ENCODE peak calls at places on chromosomes 12 and 14, in ten cellular contexts. S is SJSA1, L is left lung, D is A549, G is coronary artery, B is AG04450, K is cardiac muscle cell, T is heart left ventricle, R is H1, H is Panc1. C is an unnamed sample.

GRCh38 chr12:101942206-101942605 is 64.8 kb downstream of the DRAM1 start:
- DNase-seq in D (no peak), L (no peak), K (no peak), R (no peak), T (no peak), G (no peak), H (no peak), B (no peak), S (no peak), C (no peak)

GRCh38 chr12:22069851-22070250 is 23.8 kb downstream of the CMAS start:
- DNase-seq in R (no peak), G (no peak), S (no peak), T (no peak), L (no peak), B (no peak), D (no peak), K (no peak), H (no peak), C (no peak)

GRCh38 chr14:65074449-65075155 is 27.7 kb downstream of the MAX start:
- DNase-seq in B (no peak), S (no peak), D (no peak), T (no peak), H (no peak), K (no peak), G (no peak), L (no peak), R (no peak), C (no peak)

GRCh38 chr12:15982471-15982870 is 71.3 kb downstream of the DERA start:
- DNase-seq in K (no peak), H (no peak), L (no peak), T (no peak), S (no peak), R (no peak), D (peak), G (no peak), B (no peak), C (no peak)

GRCh38 chr14:35423621-35424020 is 19.1 kb upstream of the NFKBIA start:
- DNase-seq in S (no peak), L (no peak), K (no peak), D (no peak), B (no peak), G (no peak), H (no peak), T (no peak), R (no peak), C (no peak)

GRCh38 chr12:9933966-9934365 is 1.8 kb upstream of the CLEC2A start:
- DNase-seq in H (no peak), B (no peak), L (no peak), G (no peak), S (no peak), D (no peak), K (no peak), T (no peak), R (no peak), C (no peak)

GRCh38 chr12:127660961-127661360 is 606.0 kb upstream of the TMEM132C start:
- DNase-seq in R (no peak), L (no peak), D (no peak), B (no peak), K (no peak), H (no peak), S (no peak), T (no peak), G (no peak), C (no peak)

GRCh38 chr12:47878918-47879481 is 25.8 kb downstream of the VDR start:
- DNase-seq in R (no peak), K (no peak), L (no peak), G (no peak), D (no peak), S (no peak), T (no peak), B (no peak), H (no peak), C (no peak)

GRCh38 chr12:49984960-49985359 is 12.2 kb downstream of the AQP6 start:
- DNase-seq in H (no peak), T (no peak), B (no peak), G (no peak), L (no peak), R (no peak), K (no peak), D (no peak), S (no peak), C (no peak)

GRCh38 chr12:1530592-1531159 is 63.7 kb downstream of the FBXL14 start:
- DNase-seq in T (no peak), H (no peak), D (no peak), K (no peak), B (no peak), L (no peak), R (no peak), G (no peak), S (no peak), C (no peak)

GRCh38 chr14:67529947-67530935 is 2.8 kb upstream of the PLEKHH1 start:
- DNase-seq in S (no peak), K (no peak), L (no peak), T (no peak), D (no peak), B (no peak), H (no peak), R (no peak), G (no peak), C (no peak)

GRCh38 chr12:14171111-14171510 is 189.7 kb upstream of the GRIN2B start:
- DNase-seq in R (no peak), D (no peak), H (no peak), B (no peak), S (no peak), L (no peak), T (no peak), G (no peak), K (no peak), C (no peak)

GRCh38 chr12:101876861-101877815 is at the start of gene DRAM1:
- DNase-seq in S (peak), T (peak), K (peak), R (peak), B (peak), G (peak), H (no peak), D (peak), L (peak), C (peak)

GRCh38 chr12:46526231-46526630 is 153.7 kb upstream of the SLC38A2 start:
- DNase-seq in D (no peak), R (no peak), K (no peak), H (no peak), G (no peak), S (no peak), L (no peak), T (no peak), B (no peak), C (no peak)

GRCh38 chr12:101564912-101565311 is 29.9 kb upstream of the MYBPC1 start:
- DNase-seq in B (no peak), S (no peak), H (no peak), D (no peak), R (no peak), T (no peak), K (no peak), L (no peak), G (no peak), C (no peak)

GRCh38 chr12:128966411-128966810 is 113.1 kb downstream of the GLT1D1 start:
- DNase-seq in D (no peak), H (no peak), B (no peak), T (no peak), R (no peak), S (no peak), L (no peak), G (no peak), K (no peak), C (no peak)

GRCh38 chr12:13379531-13379930 is 183.0 kb downstream of the EMP1 start:
- DNase-seq in H (no peak), T (no peak), D (no peak), L (no peak), S (no peak), G (no peak), K (no peak), R (no peak), B (no peak), C (no peak)

GRCh38 chr12:19856389-19856788 is 417.1 kb downstream of the AEBP2 start:
- DNase-seq in L (no peak), B (no peak), R (no peak), G (no peak), T (no peak), D (no peak), K (no peak), S (no peak), H (no peak), C (no peak)

GRCh38 chr14:29643415-29644206 is 284.0 kb downstream of the PRKD1 start:
- DNase-seq in L (no peak), G (no peak), K (no peak), D (no peak), B (no peak), S (no peak), H (no peak), T (no peak), R (no peak), C (no peak)

GRCh38 chr14:65958664-65959562 is 527.3 kb upstream of the CCDC196 start:
- DNase-seq in B (no peak), H (no peak), L (no peak), T (no peak), R (no peak), D (peak), S (no peak), K (peak), G (no peak), C (no peak)

GRCh38 chr12:87930033-87930432 is 99.2 kb downstream of the C12orf50 start:
- DNase-seq in K (no peak), H (no peak), G (no peak), B (peak), L (no peak), T (no peak), S (no peak), R (no peak), D (no peak), C (peak)

GRCh38 chr12:32457251-32458025 is 58.1 kb downstream of the FGD4 start:
- DNase-seq in R (no peak), H (no peak), K (no peak), T (no peak), L (no peak), G (no peak), S (no peak), B (no peak), D (no peak), C (no peak)

GRCh38 chr12:4272014-4272975 is 1.3 kb upstream of the CCND2 start:
- DNase-seq in L (peak), R (no peak), B (no peak), D (no peak), K (peak), G (peak), S (no peak), H (no peak), T (peak), C (peak)

GRCh38 chr12:11805043-11805442 is 155.6 kb downstream of the ETV6 start:
- DNase-seq in K (no peak), D (no peak), S (no peak), R (no peak), H (no peak), B (no peak), G (no peak), L (no peak), T (no peak), C (no peak)

GRCh38 chr12:108312073-108312884 is 26.8 kb downstream of the CMKLR1 start:
- DNase-seq in R (no peak), B (no peak), D (no peak), G (no peak), S (no peak), T (no peak), H (no peak), K (no peak), L (no peak), C (no peak)

GRCh38 chr14:75471059-75471458 is 43.2 kb downstream of the JDP2 start:
- DNase-seq in D (no peak), H (no peak), T (no peak), R (no peak), L (no peak), S (no peak), B (no peak), K (no peak), G (no peak), C (no peak)

GRCh38 chr14:75477881-75478280 is 44.4 kb upstream of the BATF start:
- DNase-seq in L (no peak), G (no peak), B (no peak), K (no peak), H (no peak), S (no peak), R (no peak), D (no peak), T (no peak), C (no peak)

GRCh38 chr14:75482366-75482765 is 39.9 kb upstream of the BATF start:
- DNase-seq in R (no peak), S (peak), K (no peak), T (no peak), B (no peak), D (no peak), H (no peak), G (peak), L (no peak), C (no peak)

GRCh38 chr14:75479770-75480600 is 42.3 kb upstream of the BATF start:
- DNase-seq in S (no peak), G (no peak), K (no peak), H (no peak), R (no peak), T (no peak), D (no peak), L (no peak), B (no peak), C (no peak)

GRCh38 chr14:75476274-75476995 is 45.8 kb upstream of the BATF start:
- DNase-seq in B (no peak), G (no peak), S (peak), T (no peak), L (peak), H (no peak), K (peak), R (no peak), D (no peak), C (no peak)
- H3K27ac ChIP-seq in B (peak), G (no peak), S (no peak), T (no peak), L (no peak), H (no peak), K (no peak), R (no peak), D (no peak), C (no peak)

GRCh38 chr14:49106721-49107689 is 479.2 kb downstream of the RPS29 start:
- DNase-seq in B (no peak), S (no peak), T (no peak), G (no peak), L (no peak), R (no peak), K (peak), D (no peak), H (no peak), C (no peak)
- H3K27ac ChIP-seq in B (no peak), S (no peak), T (no peak), G (no peak), L (no peak), R (no peak), K (peak), D (no peak), H (no peak), C (no peak)

DNA sequence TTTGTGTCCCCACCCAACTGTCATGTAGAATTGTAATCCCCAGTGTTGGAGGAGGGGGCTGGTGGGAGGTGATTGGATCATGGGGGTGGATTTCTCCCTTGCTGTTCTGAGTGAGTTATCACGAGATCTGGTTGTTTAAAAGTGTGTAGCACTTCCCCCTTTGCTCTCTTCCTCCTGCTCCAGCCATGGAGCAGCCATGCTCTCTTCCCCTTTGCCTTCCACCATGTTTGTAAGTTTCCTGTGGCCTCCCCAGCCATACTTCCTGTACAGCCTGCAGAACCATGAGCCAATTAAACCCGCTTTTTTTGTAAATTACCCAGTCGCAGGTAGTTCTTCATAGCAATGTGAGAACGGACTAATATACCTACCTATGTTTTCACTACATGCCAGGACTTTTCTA is 2.6 kb upstream of the POC1B start:
- DNase-seq in S (no peak), G (no peak), K (no peak), L (no peak), T (no peak), D (no peak), B (no peak), H (no peak), R (no peak), C (no peak)
- H3K27ac ChIP-seq in S (no peak), G (no peak), K (no peak), L (no peak), T (no peak), D (no peak), B (no peak), H (no peak), R (no peak), C (no peak)

GRCh38 chr12:124335426-124336183 is 40.7 kb downstream of the RFLNA start:
- DNase-seq in B (no peak), G (no peak), L (no peak), H (no peak), K (no peak), R (no peak), S (no peak), T (no peak), D (no peak), C (no peak)
- H3K27ac ChIP-seq in B (no peak), G (no peak), L (no peak), H (peak), K (no peak), R (no peak), S (no peak), T (no peak), D (peak), C (no peak)

GRCh38 chr12:48881652-48882324 is 16.1 kb upstream of the RND1 start:
- DNase-seq in R (no peak), H (no peak), K (no peak), S (no peak), T (no peak), B (no peak), L (no peak), G (no peak), D (no peak), C (no peak)
- H3K27ac ChIP-seq in R (no peak), H (no peak), K (peak), S (peak), T (peak), B (no peak), L (peak), G (no peak), D (peak), C (no peak)

GRCh38 chr14:68958553-68958952 is 20.5 kb downstream of the ACTN1 start:
- DNase-seq in R (no peak), S (no peak), L (no peak), G (no peak), K (no peak), T (peak), B (no peak), D (no peak), H (no peak), C (no peak)

GRCh38 chr14:68957688-68958248 is 21.3 kb downstream of the ACTN1 start:
- DNase-seq in H (no peak), G (no peak), T (no peak), R (no peak), S (no peak), K (no peak), D (no peak), B (no peak), L (no peak), C (no peak)

GRCh38 chr14:68960123-68960522 is 19.0 kb downstream of the ACTN1 start:
- DNase-seq in B (no peak), K (no peak), G (no peak), S (no peak), L (no peak), R (no peak), D (no peak), H (no peak), T (no peak), C (no peak)

GRCh38 chr14:68956728-68957127 is 22.4 kb downstream of the ACTN1 start:
- DNase-seq in H (no peak), S (no peak), T (no peak), R (no peak), L (no peak), K (no peak), G (no peak), B (no peak), D (no peak), C (no peak)

GRCh38 chr14:68959035-68959434 is 20.1 kb downstream of the ACTN1 start:
- DNase-seq in K (no peak), D (no peak), R (no peak), S (no peak), L (no peak), G (no peak), B (no peak), H (no peak), T (no peak), C (no peak)
- H3K27ac ChIP-seq in K (no peak), D (peak), R (no peak), S (no peak), L (peak), G (peak), B (peak), H (peak), T (peak), C (peak)

GRCh38 chr12:124497039-124497438 is 70.4 kb downstream of the NCOR2 start:
- DNase-seq in L (no peak), T (no peak), G (no peak), R (no peak), H (no peak), S (no peak), D (no peak), K (no peak), B (no peak), C (no peak)
- H3K27ac ChIP-seq in L (no peak), T (peak), G (peak), R (no peak), H (peak), S (no peak), D (peak), K (peak), B (peak), C (no peak)